ENCODE peak calls at places on chromosomes 1 and 21, in five cellular contexts. H, V, X, E and L are unnamed samples.

GRCh38 chr1:66253330-66253921 is 280.5 kb upstream of the SGIP1 start:
- DNase-seq in H (peak; percentile 32), V (no peak), X (no peak), E (peak; percentile 85), L (peak; percentile 79)

GRCh38 chr1:207958376-207959139 is 47.6 kb upstream of the CD34 start:
- DNase-seq in H (no peak), V (no peak), X (no peak), E (no peak), L (no peak)

GRCh38 chr1:1894354-1895049 is 3.6 kb upstream of the GNB1 start:
- DNase-seq in H (no peak), V (no peak), X (no peak), E (no peak), L (no peak)

GRCh38 chr1:47755368-47755990 is 241.7 kb downstream of the TRABD2B start:
- DNase-seq in H (peak; percentile 17), V (peak; percentile 41), X (peak; percentile 77), E (no peak), L (no peak)

GRCh38 chr21:36350282-36350910 is 30.4 kb downstream of the MORC3 start:
- DNase-seq in H (peak; percentile 56), V (no peak), X (no peak), E (peak; percentile 81), L (peak; percentile 57)

GRCh38 chr1:202304370-202304769 is 37.4 kb downstream of the UBE2T start:
- DNase-seq in H (no peak), V (no peak), X (no peak), E (no peak), L (no peak)

GRCh38 chr1:189673223-189673622 is 804.4 kb downstream of the BRINP3 start:
- DNase-seq in H (no peak), V (no peak), X (no peak), E (no peak), L (no peak)

GRCh38 chr1:111441573-111442192 is 7.4 kb downstream of the WDR77 start:
- DNase-seq in H (no peak), V (peak; percentile 31), X (peak; percentile 76), E (peak; percentile 25), L (peak; percentile 44)

GRCh38 chr1:109402025-109402424 is 4.3 kb upstream of the SORT1 start:
- DNase-seq in H (no peak), V (no peak), X (no peak), E (no peak), L (no peak)

GRCh38 chr1:34192621-34193020 is 15.9 kb downstream of the C1orf94 start:
- DNase-seq in H (no peak), V (no peak), X (peak; percentile 43), E (no peak), L (no peak)

GRCh38 chr1:43067856-43068751 is 104.0 kb downstream of the EBNA1BP2 start:
- DNase-seq in H (no peak), V (no peak), X (peak; percentile 65), E (no peak), L (no peak)

GRCh38 chr1:97160796-97161195 is 439.2 kb downstream of the PTBP2 start:
- DNase-seq in H (no peak), V (no peak), X (no peak), E (peak; percentile 17), L (no peak)

GRCh38 chr1:6373961-6374720 is 19.4 kb downstream of the ACOT7 start:
- DNase-seq in H (no peak), V (no peak), X (no peak), E (no peak), L (no peak)

GRCh38 chr1:217343907-217344306 is 287.0 kb downstream of the GPATCH2 start:
- DNase-seq in H (no peak), V (no peak), X (peak; percentile 43), E (no peak), L (no peak)

GRCh38 chr1:24901791-24902470 is 28.1 kb downstream of the RUNX3 start:
- DNase-seq in H (peak; percentile 29), V (no peak), X (peak; percentile 27), E (no peak), L (no peak)

GRCh38 chr21:26169611-26170470 is 729 bp downstream of the APP start:
- DNase-seq in H (no peak), V (no peak), X (peak; percentile 37), E (peak; percentile 65), L (peak; percentile 81)

GRCh38 chr1:201184734-201185453 is 5.7 kb upstream of the IGFN1 start:
- DNase-seq in H (peak; percentile 23), V (no peak), X (peak; percentile 53), E (peak; percentile 88), L (peak; percentile 88)

GRCh38 chr1:41173651-41174050 is 68.5 kb downstream of the SCMH1 start:
- DNase-seq in H (no peak), V (no peak), X (no peak), E (no peak), L (no peak)

GRCh38 chr1:29249170-29249691 is 12.9 kb downstream of the PTPRU start:
- DNase-seq in H (no peak), V (peak; percentile 84), X (peak; percentile 91), E (peak; percentile 40), L (peak; percentile 43)

GRCh38 chr1:44423706-44424546 is 18.9 kb downstream of the RNF220 start:
- DNase-seq in H (no peak), V (no peak), X (no peak), E (peak; percentile 35), L (no peak)

GRCh38 chr1:161379071-161379470 is 11.4 kb upstream of the CFAP126 start:
- DNase-seq in H (no peak), V (no peak), X (peak; percentile 66), E (peak; percentile 42), L (no peak)

GRCh38 chr1:109272021-109272799 is 10.7 kb downstream of the PSRC1 start:
- DNase-seq in H (no peak), V (no peak), X (no peak), E (no peak), L (no peak)

GRCh38 chr1:63746129-63746864 is 27.5 kb upstream of the ROR1 start:
- DNase-seq in H (no peak), V (no peak), X (peak; percentile 46), E (peak; percentile 95), L (peak; percentile 45)

GRCh38 chr1:114780344-114781226 is at the start of gene SIKE1:
- DNase-seq in H (peak; percentile 98), V (peak; percentile 88), X (peak; percentile 97), E (peak; percentile 94), L (peak; percentile 97)
- H3K4ac ChIP-seq in H (peak within 1 kb of the TSS; percentile 73), V (no peak within 1 kb of the TSS), X (no peak within 1 kb of the TSS), E (peak within 1 kb of the TSS; percentile 97), L (peak within 1 kb of the TSS; percentile 75)

GRCh38 chr21:35190201-35190701 is 141.1 kb upstream of the RUNX1 start:
- DNase-seq in H (no peak), V (no peak), X (no peak), E (peak; percentile 21), L (peak; percentile 24)

GRCh38 chr21:35191754-35192153 is 142.7 kb upstream of the RUNX1 start:
- DNase-seq in H (no peak), V (no peak), X (no peak), E (no peak), L (no peak)

GRCh38 chr21:35191128-35191527 is 142.0 kb upstream of the RUNX1 start:
- DNase-seq in H (no peak), V (no peak), X (no peak), E (no peak), L (no peak)

GRCh38 chr21:35195232-35195631 is 146.1 kb upstream of the RUNX1 start:
- DNase-seq in H (no peak), V (no peak), X (no peak), E (no peak), L (no peak)

GRCh38 chr21:35189077-35189863 is 140.2 kb upstream of the RUNX1 start:
- DNase-seq in H (no peak), V (no peak), X (no peak), E (peak; percentile 82), L (peak; percentile 49)
- H3K9me3 ChIP-seq in H (no peaks in the 10 kb centered on the region), V (no peaks in the 10 kb centered on the region), X (no peaks in the 10 kb centered on the region), E (no peaks in the 10 kb centered on the region), L (no peaks in the 10 kb centered on the region)

GRCh38 chr1:99438656-99439055 is 174.4 kb downstream of the PLPPR4 start:
- DNase-seq in H (peak; percentile 84), V (no peak), X (no peak), E (peak; percentile 6), L (peak; percentile 24)
- H3K27ac ChIP-seq in H (no peak overlapping the region), V (no peak overlapping the region), X (no peak overlapping the region), E (no peak overlapping the region), L (no peak overlapping the region)

GRCh38 chr1:155082941-155083541 is 4.4 kb downstream of the EFNA3 start:
- DNase-seq in H (no peak), V (no peak), X (no peak), E (no peak), L (no peak)
- H3K4ac ChIP-seq in H (no peak overlapping the region), V (no peak overlapping the region), X (no peak overlapping the region), E (no peak overlapping the region), L (no peak overlapping the region)

DNA sequence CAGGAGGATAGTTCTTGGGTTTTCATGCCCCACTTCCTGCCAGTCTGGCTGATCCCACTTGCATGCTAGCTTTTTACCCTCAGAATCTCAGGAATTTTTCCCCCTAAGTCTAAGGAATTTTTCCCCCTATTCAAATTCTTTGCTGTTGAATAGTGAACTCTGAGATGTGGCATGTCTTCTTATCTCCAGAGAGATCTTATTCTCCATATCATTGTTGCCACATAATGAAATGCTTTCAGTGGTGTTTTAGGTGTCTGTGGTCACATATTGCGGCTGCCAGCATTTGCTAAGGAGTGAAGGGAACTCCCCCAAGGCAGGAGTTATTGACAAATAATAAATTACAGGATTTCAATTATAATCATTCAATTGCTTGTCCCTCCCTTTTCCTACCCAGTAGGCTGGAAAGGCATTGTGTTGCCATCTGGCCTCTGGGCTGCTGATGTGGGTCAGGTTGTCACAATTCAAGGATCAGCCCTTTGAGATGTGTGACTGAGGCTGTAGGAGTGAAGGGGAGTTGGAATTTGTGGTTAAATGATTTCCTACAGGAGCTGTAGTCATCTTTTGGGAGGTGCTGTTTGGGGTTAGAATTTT is 3.9 kb upstream of the FLG start:
- DNase-seq in H (no peak), V (no peak), X (no peak), E (no peak), L (no peak)
- H3K9me3 ChIP-seq in H (peaks cover 5% of the 10 kb centered on the region), V (peaks cover 81% of the 10 kb centered on the region), X (peaks cover 86% of the 10 kb centered on the region), E (no peaks in the 10 kb centered on the region), L (no peaks in the 10 kb centered on the region)

GRCh38 chr1:8431028-8431427 is 113.1 kb downstream of the SLC45A1 start:
- DNase-seq in H (no peak), V (no peak), X (no peak), E (no peak), L (no peak)

GRCh38 chr1:8430476-8430875 is 112.6 kb downstream of the SLC45A1 start:
- DNase-seq in H (no peak), V (no peak), X (no peak), E (no peak), L (no peak)

GRCh38 chr1:8427986-8428385 is 110.1 kb downstream of the SLC45A1 start:
- DNase-seq in H (no peak), V (no peak), X (no peak), E (no peak), L (no peak)

GRCh38 chr1:8428441-8428840 is 110.5 kb downstream of the SLC45A1 start:
- DNase-seq in H (no peak), V (no peak), X (no peak), E (no peak), L (no peak)

DNA sequence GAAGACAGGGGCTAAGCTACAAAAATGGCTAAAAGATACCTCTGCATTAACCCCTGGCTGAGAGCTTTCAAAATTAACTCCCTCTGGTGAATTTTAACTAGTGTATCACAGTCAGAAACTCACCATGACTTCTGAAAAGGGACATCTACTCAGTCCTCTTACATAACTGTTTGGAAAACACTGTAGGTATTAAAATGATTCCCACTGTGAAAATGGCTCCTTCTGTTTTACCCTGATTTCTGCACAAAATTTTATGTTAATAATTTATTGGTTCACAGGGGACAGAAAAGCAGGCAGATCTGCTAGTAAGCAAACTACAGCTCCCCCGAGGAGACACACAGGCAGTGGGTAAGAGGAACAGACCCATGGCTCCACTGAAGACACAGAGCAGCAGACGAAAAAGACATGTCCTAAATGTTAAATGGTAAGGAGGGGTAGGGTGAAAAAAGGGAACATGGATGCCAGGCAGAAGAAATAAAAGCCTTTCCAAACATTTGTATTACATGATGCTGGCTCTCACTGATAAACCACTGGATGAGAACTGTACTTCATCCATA is 111.7 kb downstream of the SLC45A1 start:
- DNase-seq in H (no peak), V (no peak), X (no peak), E (no peak), L (no peak)
- H3K27ac ChIP-seq in H (no peak overlapping the region), V (no peak overlapping the region), X (no peak overlapping the region), E (no peak overlapping the region), L (no peak overlapping the region)